ENCODE peak calls at places on chromosomes 13 and 19, in seven cellular contexts. X is GM23248, Z is HCT116, S is GM23338, A is hepatocyte, G is PC-9, H is MM.1S. L is an unnamed sample.

GRCh38 chr19:33690461-33691427 is 69.0 kb downstream of the CHST8 start:
- DNase-seq in X (no peak), Z (no peak), S (no peak), A (no peak), G (no peak), H (no peak), L (peak; percentile 3)

GRCh38 chr19:867855-868457 is 8.5 kb downstream of the CFD start:
- DNase-seq in X (no peak), Z (no peak), S (no peak), A (no peak), G (no peak), H (no peak), L (no peak)

GRCh38 chr13:23554000-23554399 is 16.2 kb upstream of the TNFRSF19 start:
- DNase-seq in X (peak; percentile 75), Z (peak; percentile 19), S (no peak), A (no peak), G (no peak), H (no peak), L (peak; percentile 76)

GRCh38 chr13:112702341-112702982 is 12.6 kb downstream of the ATP11A start:
- DNase-seq in X (no peak), Z (no peak), S (no peak), A (no peak), G (no peak), H (no peak), L (no peak)

GRCh38 chr19:45442927-45443461 is 19.3 kb upstream of the ERCC1 start:
- DNase-seq in X (peak; percentile 60), Z (no peak), S (peak; percentile 69), A (peak; percentile 63), G (no peak), H (no peak), L (peak; percentile 19)

GRCh38 chr13:48564046-48564445 is 31.2 kb upstream of the RCBTB2 start:
- DNase-seq in X (no peak), Z (no peak), S (no peak), A (no peak), G (no peak), H (no peak), L (peak; percentile 52)

GRCh38 chr13:49615844-49616687 is 12.2 kb upstream of the ARL11 start:
- DNase-seq in X (peak; percentile 18), Z (no peak), S (no peak), A (no peak), G (no peak), H (no peak), L (no peak)

GRCh38 chr13:94711561-94712286 is 621 bp downstream of the SOX21 start:
- DNase-seq in X (peak; percentile 39), Z (no peak), S (peak; percentile 56), A (peak; percentile 46), G (no peak), H (no peak), L (peak; percentile 27)

GRCh38 chr13:112651750-112652511 is 37.9 kb upstream of the ATP11A start:
- DNase-seq in X (no peak), Z (no peak), S (no peak), A (no peak), G (no peak), H (no peak), L (no peak)

GRCh38 chr13:30615851-30616311 is 1.8 kb upstream of the USPL1 start:
- DNase-seq in X (peak; percentile 75), Z (no peak), S (no peak), A (peak; percentile 56), G (no peak), H (peak; percentile 38), L (peak; percentile 19)

GRCh38 chr13:30895773-30896172 is 10.3 kb upstream of the MEDAG start:
- DNase-seq in X (peak; percentile 95), Z (no peak), S (peak; percentile 34), A (peak; percentile 72), G (peak; percentile 41), H (no peak), L (no peak)

GRCh38 chr19:46489445-46490272 is 6.0 kb downstream of the PNMA8B start:
- DNase-seq in X (peak; percentile 78), Z (no peak), S (peak; percentile 71), A (peak; percentile 63), G (no peak), H (no peak), L (no peak)

GRCh38 chr13:91346062-91346461 is 1.4 kb upstream of the MIR17HG start:
- DNase-seq in X (no peak), Z (no peak), S (no peak), A (no peak), G (no peak), H (no peak), L (no peak)

GRCh38 chr13:63337041-63337440 is 1921.4 kb upstream of the PCDH20 start:
- DNase-seq in X (no peak), Z (no peak), S (no peak), A (no peak), G (no peak), H (no peak), L (no peak)

GRCh38 chr13:102580552-102581169 is 16.1 kb upstream of the TPP2 start:
- DNase-seq in X (peak; percentile 78), Z (peak; percentile 68), S (peak; percentile 86), A (peak; percentile 82), G (peak; percentile 65), H (peak; percentile 64), L (peak; percentile 78)

GRCh38 chr19:12856684-12857083 is 18.4 kb downstream of the MAST1 start:
- DNase-seq in X (no peak), Z (no peak), S (no peak), A (no peak), G (no peak), H (no peak), L (no peak)

GRCh38 chr19:41521860-41522555 is 54.0 kb upstream of the CEACAM21 start:
- DNase-seq in X (peak; percentile 10), Z (no peak), S (peak; percentile 51), A (no peak), G (no peak), H (no peak), L (no peak)

GRCh38 chr13:75445717-75446529 is 36.0 kb downstream of the TBC1D4 start:
- DNase-seq in X (peak; percentile 59), Z (no peak), S (no peak), A (no peak), G (peak; percentile 57), H (no peak), L (peak; percentile 34)

GRCh38 chr13:30039506-30039905 is 189.1 kb upstream of the UBL3 start:
- DNase-seq in X (no peak), Z (no peak), S (no peak), A (no peak), G (no peak), H (no peak), L (no peak)

GRCh38 chr19:49338691-49339363 is 3.6 kb downstream of the CD37 start:
- DNase-seq in X (peak; percentile 55), Z (no peak), S (peak; percentile 99), A (peak; percentile 93), G (no peak), H (no peak), L (peak; percentile 94)

GRCh38 chr13:33441015-33441414 is 155.5 kb upstream of the STARD13 start:
- DNase-seq in X (peak; percentile 37), Z (peak; percentile 15), S (peak; percentile 67), A (peak; percentile 23), G (no peak), H (no peak), L (peak; percentile 60)

DNA sequence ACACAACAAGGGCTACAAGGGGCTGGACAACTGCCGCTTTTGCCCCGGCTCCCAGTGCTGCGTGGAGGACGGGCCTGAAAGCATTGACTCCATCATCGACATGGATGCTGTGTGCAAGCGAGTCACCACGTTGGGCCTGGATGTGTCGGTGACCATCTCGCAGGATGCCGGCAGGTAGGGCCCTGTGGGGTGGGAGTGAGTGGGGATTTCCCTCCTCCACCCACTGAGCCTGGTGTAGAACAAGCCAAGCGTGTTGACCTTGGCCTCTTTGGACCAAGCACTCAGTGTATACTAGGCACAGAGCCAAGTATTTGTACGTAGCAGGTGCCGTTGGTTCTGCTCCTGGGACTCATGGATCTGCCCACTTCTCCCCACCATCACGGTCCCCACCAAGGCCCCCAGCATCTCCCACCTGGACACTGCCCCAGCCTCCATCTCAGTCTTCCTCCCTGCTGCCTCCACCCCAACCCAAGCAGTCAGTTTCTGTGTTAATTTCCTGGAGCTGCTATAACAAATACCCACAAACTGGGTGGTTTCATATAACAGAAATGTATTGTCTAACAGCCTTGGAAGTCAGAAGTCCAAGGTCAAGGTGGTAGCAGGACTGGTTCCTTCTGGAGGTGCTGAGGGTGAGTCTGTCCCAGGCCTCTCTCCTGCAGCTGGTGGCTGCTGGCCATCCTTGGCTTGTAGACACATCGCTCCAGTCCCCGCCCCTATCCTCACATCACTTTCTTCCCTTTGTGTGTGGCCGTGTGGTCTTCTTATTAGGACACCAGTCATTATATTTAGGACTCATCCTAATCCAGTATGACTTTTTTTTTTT is 17.3 kb downstream of the PGPEP1 start:
- DNase-seq in X (no peak), Z (no peak), S (no peak), A (no peak), G (no peak), H (no peak), L (no peak)
- TF ChIP-seq EZH2 in X (no peak), Z (no peak), S (no peak), A (no peak), G (no peak), H (no peak), L (no peak)

DNA sequence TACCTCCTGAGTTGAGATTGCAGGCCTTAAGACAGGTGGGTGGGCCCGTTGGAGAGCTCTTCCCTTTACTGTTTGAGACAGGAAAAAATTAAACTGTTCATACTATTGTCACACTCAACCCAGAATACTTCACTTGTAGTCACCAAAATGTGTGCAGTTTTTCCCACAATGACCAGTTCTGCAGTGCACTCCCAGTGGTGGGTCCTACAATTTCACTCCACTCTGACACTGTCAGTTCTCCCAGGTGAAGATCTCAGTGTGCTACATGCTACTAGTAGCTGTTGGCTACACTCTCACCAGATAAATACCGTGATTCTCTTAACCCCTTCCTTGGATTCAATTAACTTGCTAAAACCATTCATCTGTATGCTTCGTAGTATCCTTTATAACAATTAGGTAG is 2.9 kb downstream of the ZNF665 start:
- DNase-seq in X (no peak), Z (no peak), S (no peak), A (no peak), G (no peak), H (no peak), L (no peak)
- H3K9me2 ChIP-seq in X (no peaks in the 10 kb centered on the region), Z (no peaks in the 10 kb centered on the region), S (no peaks in the 10 kb centered on the region), A (no peaks in the 10 kb centered on the region), G (no peaks in the 10 kb centered on the region), H (no peaks in the 10 kb centered on the region), L (no peaks in the 10 kb centered on the region)

GRCh38 chr13:107208889-107209288 is 641.0 kb upstream of the ARGLU1 start:
- DNase-seq in X (no peak), Z (no peak), S (no peak), A (no peak), G (no peak), H (no peak), L (no peak)

GRCh38 chr13:107205318-107206112 is 637.6 kb upstream of the ARGLU1 start:
- DNase-seq in X (peak; percentile 73), Z (no peak), S (peak; percentile 75), A (peak; percentile 83), G (peak; percentile 39), H (peak; percentile 57), L (peak; percentile 60)

GRCh38 chr13:107200491-107200890 is 632.6 kb upstream of the ARGLU1 start:
- DNase-seq in X (no peak), Z (no peak), S (no peak), A (no peak), G (no peak), H (no peak), L (peak; percentile 11)

GRCh38 chr13:107202371-107203023 is 634.6 kb upstream of the ARGLU1 start:
- DNase-seq in X (peak; percentile 76), Z (no peak), S (no peak), A (peak; percentile 17), G (no peak), H (no peak), L (peak; percentile 41)

GRCh38 chr13:107203146-107203847 is 635.4 kb upstream of the ARGLU1 start:
- DNase-seq in X (peak; percentile 23), Z (no peak), S (peak; percentile 82), A (peak; percentile 46), G (no peak), H (no peak), L (peak; percentile 34)
- H3K27ac ChIP-seq in X (peak overlapping the region; percentile 4), Z (no peak overlapping the region), S (no peak overlapping the region), A (no peak overlapping the region), G (no peak overlapping the region), H (no peak overlapping the region), L (peak overlapping the region; percentile 45)

GRCh38 chr19:35796645-35797542 is 15.8 kb downstream of the PRODH2 start:
- DNase-seq in X (no peak), Z (no peak), S (peak; percentile 56), A (no peak), G (no peak), H (no peak), L (no peak)
- TF ChIP-seq EZH2 in X (no peak), Z (no peak), S (peak; percentile 29), A (no peak), G (no peak), H (no peak), L (no peak)

L was measured in PC-3.